ENCODE peak calls at places on chromosomes 16 and 17, in four cellular contexts. One of them, this sample, is unnamed.
A peak's percentile ranks its signal among the peaks of the same experiment; 100 is the strongest.

GRCh38 chr17:82228278-82228841 is 482 bp upstream of the SLC16A3 start:
- DNase-seq in psoas muscle: peak; percentile 74
- DNase-seq in colonic mucosa: peak; percentile 78
- DNase-seq in PC-9: no peak
- DNase-seq in this sample: peak; percentile 83

GRCh38 chr16:14677627-14678026 is 16.5 kb downstream of the PLA2G10 start:
- DNase-seq in psoas muscle: no peak
- DNase-seq in colonic mucosa: no peak
- DNase-seq in PC-9: no peak
- DNase-seq in this sample: no peak

GRCh38 chr17:50832267-50833227 is 2.8 kb upstream of the WFIKKN2 start:
- DNase-seq in psoas muscle: no peak
- DNase-seq in colonic mucosa: no peak
- DNase-seq in PC-9: no peak
- DNase-seq in this sample: no peak

GRCh38 chr16:48632137-48632774 is 22.3 kb upstream of the N4BP1 start:
- DNase-seq in psoas muscle: no peak
- DNase-seq in colonic mucosa: no peak
- DNase-seq in PC-9: no peak
- DNase-seq in this sample: no peak

GRCh38 chr16:48918520-48919258 is 308.7 kb upstream of the N4BP1 start:
- DNase-seq in psoas muscle: no peak
- DNase-seq in colonic mucosa: no peak
- DNase-seq in PC-9: no peak
- DNase-seq in this sample: no peak

GRCh38 chr17:49742256-49742655 is 21.7 kb downstream of the FAM117A start:
- DNase-seq in psoas muscle: no peak
- DNase-seq in colonic mucosa: no peak
- DNase-seq in PC-9: peak; percentile 19
- DNase-seq in this sample: no peak

GRCh38 chr17:41065829-41066624 is at the start of gene KRTAP2-4:
- DNase-seq in psoas muscle: no peak
- DNase-seq in colonic mucosa: no peak
- DNase-seq in PC-9: peak; percentile 63
- DNase-seq in this sample: no peak

GRCh38 chr17:17419621-17420020 is 57.2 kb upstream of the MED9 start:
- DNase-seq in psoas muscle: no peak
- DNase-seq in colonic mucosa: no peak
- DNase-seq in PC-9: no peak
- DNase-seq in this sample: no peak

GRCh38 chr17:35018814-35019213 is 38.5 kb downstream of the LIG3 start:
- DNase-seq in psoas muscle: no peak
- DNase-seq in colonic mucosa: no peak
- DNase-seq in PC-9: peak; percentile 98
- DNase-seq in this sample: no peak

GRCh38 chr16:4664538-4665418 is 28.6 kb upstream of the NUDT16L1 start:
- DNase-seq in psoas muscle: peak; percentile 64
- DNase-seq in colonic mucosa: peak; percentile 87
- DNase-seq in PC-9: no peak
- DNase-seq in this sample: peak; percentile 75

GRCh38 chr17:32174889-32175288 is 32.6 kb downstream of the RHOT1 start:
- DNase-seq in psoas muscle: no peak
- DNase-seq in colonic mucosa: no peak
- DNase-seq in PC-9: no peak
- DNase-seq in this sample: no peak

DNA sequence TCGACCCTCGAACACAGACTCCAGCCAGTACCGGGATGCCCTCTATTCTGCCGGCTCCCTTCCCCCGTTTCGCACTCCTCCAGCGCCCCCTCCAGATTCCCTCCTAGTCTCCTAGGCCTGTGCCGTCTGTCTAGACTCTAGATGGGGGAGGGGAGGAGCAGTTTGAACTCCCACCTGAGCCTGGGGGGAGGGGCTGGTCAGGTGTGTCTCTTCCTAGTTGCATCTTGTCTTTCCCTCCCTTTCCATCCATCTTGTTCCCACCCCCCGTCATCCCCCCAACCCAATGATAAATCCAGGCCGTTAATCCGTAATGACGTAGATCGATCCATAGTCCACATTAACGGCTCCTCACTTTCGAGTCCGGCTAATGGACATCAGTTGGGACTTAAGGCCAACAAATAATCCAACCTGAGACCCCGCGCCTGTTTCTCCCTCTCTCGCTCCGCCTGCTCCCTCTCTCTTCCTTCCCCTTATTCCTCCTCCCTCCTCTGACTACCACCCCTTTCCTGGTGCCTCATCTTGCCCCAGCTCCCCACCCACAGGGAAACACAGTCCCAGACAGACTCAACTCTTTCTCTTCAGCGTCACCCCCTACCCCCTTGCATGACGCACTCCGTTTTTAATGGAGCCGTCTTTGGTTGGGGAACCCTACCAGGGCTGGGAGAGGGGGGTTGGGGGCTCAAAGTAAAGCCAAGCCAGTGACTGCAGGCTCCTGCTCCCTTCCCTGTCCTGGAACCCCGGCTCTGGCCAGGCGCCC is 3.3 kb upstream of the HOXB5 start:
- DNase-seq in psoas muscle: no peak
- DNase-seq in colonic mucosa: no peak
- DNase-seq in PC-9: no peak
- DNase-seq in this sample: no peak
- H3K4me3 ChIP-seq in psoas muscle: peak overlapping the region; percentile 73
- H3K4me3 ChIP-seq in colonic mucosa: peak overlapping the region; percentile 53
- H3K4me3 ChIP-seq in PC-9: no peak overlapping the region
- H3K4me3 ChIP-seq in this sample: peak overlapping the region; percentile 44

GRCh38 chr17:63445065-63445464 is 1.0 kb downstream of the CYB561 start:
- DNase-seq in psoas muscle: no peak
- DNase-seq in colonic mucosa: peak; percentile 57
- DNase-seq in PC-9: no peak
- DNase-seq in this sample: peak; percentile 26
- H3K27ac ChIP-seq in psoas muscle: no peak overlapping the region
- H3K27ac ChIP-seq in colonic mucosa: peak overlapping the region; percentile 75
- H3K27ac ChIP-seq in PC-9: peak overlapping the region; percentile 94
- H3K27ac ChIP-seq in this sample: no peak overlapping the region

DNA sequence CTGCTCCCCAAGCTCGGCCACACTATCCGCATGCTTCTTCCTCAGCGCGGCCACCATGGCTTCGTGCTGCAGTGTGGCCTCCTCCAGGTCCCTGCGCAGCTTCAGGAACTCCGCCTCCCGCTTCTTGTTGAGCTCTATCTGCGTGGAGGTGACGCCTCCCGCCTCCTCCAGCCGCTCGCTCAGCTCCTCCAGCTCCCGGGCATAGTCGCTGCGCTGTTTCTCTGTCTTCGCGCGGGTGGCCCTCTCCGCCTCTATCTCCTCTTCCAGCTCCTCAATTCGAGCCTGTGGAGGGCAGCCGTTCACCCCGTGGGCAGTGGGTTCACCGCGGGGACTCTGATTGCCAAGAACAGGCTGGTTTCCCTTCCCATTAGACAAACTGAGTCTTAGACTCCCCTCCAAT is 19.0 kb downstream of the MYH3 start:
- DNase-seq in psoas muscle: no peak
- DNase-seq in colonic mucosa: no peak
- DNase-seq in PC-9: no peak
- DNase-seq in this sample: no peak
- H3K4me3 ChIP-seq in psoas muscle: no peak overlapping the region
- H3K4me3 ChIP-seq in colonic mucosa: no peak overlapping the region
- H3K4me3 ChIP-seq in PC-9: no peak overlapping the region
- H3K4me3 ChIP-seq in this sample: no peak overlapping the region

DNA sequence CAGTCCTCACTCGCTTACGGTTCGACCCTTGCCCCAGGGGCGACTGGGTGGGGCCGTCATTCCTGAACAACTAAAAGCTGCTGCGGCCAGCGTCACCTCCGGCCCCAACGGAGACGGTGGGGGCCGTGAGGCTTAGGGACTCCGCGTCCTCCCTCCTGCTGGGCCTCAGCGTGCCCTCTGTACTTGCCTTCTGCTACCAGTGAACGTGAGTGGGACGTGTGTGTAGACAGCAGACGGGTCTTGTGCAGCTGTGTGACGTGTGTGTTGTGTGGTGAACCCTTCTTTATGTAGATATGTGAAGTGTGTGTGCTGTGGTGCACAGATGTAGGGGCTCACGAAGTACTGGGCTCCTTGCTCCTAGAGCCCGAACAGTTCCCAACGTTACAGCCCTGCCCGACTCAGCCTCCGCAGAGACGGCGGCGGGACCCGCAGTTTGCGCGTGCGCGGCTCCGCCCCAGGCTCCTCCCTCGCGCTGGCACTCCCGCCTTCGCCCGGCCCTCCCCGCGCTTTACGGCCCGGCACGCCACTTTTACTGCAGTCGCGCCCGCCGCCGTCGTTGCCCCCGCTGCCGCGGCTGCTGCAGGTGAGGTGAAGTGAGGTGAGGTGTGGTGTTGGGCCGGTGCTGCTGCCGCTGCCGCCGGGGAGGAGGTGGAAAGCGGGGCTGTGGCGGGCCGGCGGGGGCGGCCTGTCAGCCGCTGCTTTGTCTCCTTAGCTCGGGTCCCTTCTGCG is at the start of gene PHAF1:
- DNase-seq in psoas muscle: peak; percentile 96
- DNase-seq in colonic mucosa: peak; percentile 96
- DNase-seq in PC-9: peak; percentile 75
- DNase-seq in this sample: peak; percentile 94
- H3K27ac ChIP-seq in psoas muscle: peak within 1 kb of the TSS; percentile 81
- H3K27ac ChIP-seq in colonic mucosa: peak within 1 kb of the TSS; percentile 51
- H3K27ac ChIP-seq in PC-9: no peak within 1 kb of the TSS
- H3K27ac ChIP-seq in this sample: peak within 1 kb of the TSS; percentile 88

DNA sequence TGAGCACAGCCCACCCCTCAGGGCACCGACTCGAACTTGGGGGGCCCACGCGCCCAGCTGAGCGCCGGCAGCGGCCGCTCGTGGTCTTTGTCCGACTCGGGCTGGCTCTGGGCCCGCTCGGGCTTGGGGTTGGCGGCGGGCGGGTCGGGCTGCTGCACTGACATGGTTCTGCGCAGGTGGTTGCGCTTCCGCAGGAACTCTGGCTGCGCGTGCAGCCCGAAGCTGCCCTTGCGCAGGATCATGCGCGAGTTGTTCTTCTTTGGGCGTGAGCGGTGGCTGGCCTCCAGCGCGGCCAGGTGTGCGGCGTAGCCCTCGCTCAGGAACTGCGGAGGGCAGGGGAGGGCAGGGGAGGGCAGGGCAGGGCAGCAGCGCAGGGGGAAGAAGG is 11.1 kb downstream of the PIMREG start:
- DNase-seq in psoas muscle: no peak
- DNase-seq in colonic mucosa: peak; percentile 71
- DNase-seq in PC-9: no peak
- DNase-seq in this sample: no peak
- H3K4me3 ChIP-seq in psoas muscle: peak overlapping the region; percentile 27
- H3K4me3 ChIP-seq in colonic mucosa: no peak overlapping the region
- H3K4me3 ChIP-seq in PC-9: no peak overlapping the region
- H3K4me3 ChIP-seq in this sample: no peak overlapping the region

GRCh38 chr17:76737082-76737675 is at the start of gene SRSF2:
- DNase-seq in psoas muscle: peak; percentile 99
- DNase-seq in colonic mucosa: peak; percentile 98
- DNase-seq in PC-9: peak; percentile 89
- DNase-seq in this sample: peak; percentile 99
- H3K27ac ChIP-seq in psoas muscle: peak within 1 kb of the TSS; percentile 89
- H3K27ac ChIP-seq in colonic mucosa: peak within 1 kb of the TSS; percentile 100
- H3K27ac ChIP-seq in PC-9: peak within 1 kb of the TSS; percentile 90
- H3K27ac ChIP-seq in this sample: peak within 1 kb of the TSS; percentile 99

DNA sequence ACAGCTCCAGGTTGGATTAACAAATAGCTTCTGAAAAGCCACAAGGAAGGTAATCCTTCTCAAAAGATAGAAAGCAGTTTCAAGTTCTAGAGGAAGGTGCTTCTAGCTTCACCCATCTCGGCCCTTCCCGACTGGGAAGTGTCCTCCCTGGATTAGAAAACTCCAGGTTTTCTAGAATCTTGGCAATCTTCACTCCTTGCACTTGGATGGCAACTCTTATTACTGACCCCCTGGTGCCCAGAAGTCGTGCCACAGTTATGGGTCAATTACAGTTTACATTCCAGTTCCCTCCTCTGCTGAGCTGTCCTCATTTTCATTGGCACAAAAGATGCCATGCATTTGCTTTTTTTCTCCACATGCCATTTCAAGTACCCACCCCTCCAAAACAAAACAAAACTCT is 65.6 kb downstream of the SMG6 start:
- DNase-seq in psoas muscle: no peak
- DNase-seq in colonic mucosa: no peak
- DNase-seq in PC-9: no peak
- DNase-seq in this sample: no peak
- H3K4me3 ChIP-seq in psoas muscle: peak overlapping the region; percentile 57
- H3K4me3 ChIP-seq in colonic mucosa: no peak overlapping the region
- H3K4me3 ChIP-seq in PC-9: no peak overlapping the region
- H3K4me3 ChIP-seq in this sample: no peak overlapping the region

GRCh38 chr17:80414803-80415625 is at the start of gene ENDOV:
- DNase-seq in psoas muscle: peak; percentile 98
- DNase-seq in colonic mucosa: peak; percentile 95
- DNase-seq in PC-9: peak; percentile 67
- DNase-seq in this sample: peak; percentile 96
- H3K27ac ChIP-seq in psoas muscle: peak within 1 kb of the TSS; percentile 99
- H3K27ac ChIP-seq in colonic mucosa: peak within 1 kb of the TSS; percentile 81
- H3K27ac ChIP-seq in PC-9: peak within 1 kb of the TSS; percentile 70
- H3K27ac ChIP-seq in this sample: peak within 1 kb of the TSS; percentile 96

GRCh38 chr16:81004646-81005353 is 1.9 kb downstream of the CMC2 start:
- DNase-seq in psoas muscle: no peak
- DNase-seq in colonic mucosa: peak; percentile 53
- DNase-seq in PC-9: peak; percentile 55
- DNase-seq in this sample: no peak
- H3K4me3 ChIP-seq in psoas muscle: peak overlapping the region; percentile 89
- H3K4me3 ChIP-seq in colonic mucosa: peak overlapping the region; percentile 24
- H3K4me3 ChIP-seq in PC-9: peak overlapping the region; percentile 55
- H3K4me3 ChIP-seq in this sample: peak overlapping the region; percentile 2

GRCh38 chr17:72594248-72594647 is 473.4 kb downstream of the SOX9 start:
- DNase-seq in psoas muscle: no peak
- DNase-seq in colonic mucosa: no peak
- DNase-seq in PC-9: peak; percentile 6
- DNase-seq in this sample: no peak

GRCh38 chr17:72591500-72592241 is 470.9 kb downstream of the SOX9 start:
- DNase-seq in psoas muscle: no peak
- DNase-seq in colonic mucosa: peak; percentile 32
- DNase-seq in PC-9: peak; percentile 34
- DNase-seq in this sample: no peak

GRCh38 chr17:72592967-72593325 is 472.1 kb downstream of the SOX9 start:
- DNase-seq in psoas muscle: no peak
- DNase-seq in colonic mucosa: no peak
- DNase-seq in PC-9: no peak
- DNase-seq in this sample: no peak

GRCh38 chr17:72590882-72591499 is 470.2 kb downstream of the SOX9 start:
- DNase-seq in psoas muscle: no peak
- DNase-seq in colonic mucosa: peak; percentile 58
- DNase-seq in PC-9: peak; percentile 36
- DNase-seq in this sample: no peak

GRCh38 chr17:72592242-72592966 is 471.6 kb downstream of the SOX9 start:
- DNase-seq in psoas muscle: peak; percentile 68
- DNase-seq in colonic mucosa: peak; percentile 85
- DNase-seq in PC-9: peak; percentile 67
- DNase-seq in this sample: peak; percentile 64
- H3K27ac ChIP-seq in psoas muscle: no peak overlapping the region
- H3K27ac ChIP-seq in colonic mucosa: peak overlapping the region; percentile 77
- H3K27ac ChIP-seq in PC-9: peak overlapping the region; percentile 86
- H3K27ac ChIP-seq in this sample: no peak overlapping the region

This sample was measured in left lung.